ENCODE peak calls at places on chromosomes 16 and 17, in five cellular contexts. H, T, G, R and Z are unnamed samples.

GRCh38 chr17:55496094-55496881 is 15.0 kb downstream of the SMIM36 start:
- DNase-seq in T (no peak), G (no peak), R (no peak), H (peak), Z (no peak)

GRCh38 chr17:19346351-19347255 is 15.9 kb downstream of the B9D1 start:
- DNase-seq in T (peak), R (no peak), H (peak), G (peak), Z (peak)

GRCh38 chr17:13698832-13699231 is 97.1 kb upstream of the HS3ST3A1 start:
- DNase-seq in G (no peak), H (no peak), T (no peak), R (no peak), Z (no peak)

GRCh38 chr16:80681436-80681835 is 123.0 kb downstream of the CDYL2 start:
- DNase-seq in H (no peak), G (no peak), R (no peak), T (no peak), Z (no peak)

GRCh38 chr17:80738987-80739730 is 194.5 kb downstream of the RPTOR start:
- DNase-seq in R (no peak), T (no peak), G (no peak), H (no peak), Z (no peak)

GRCh38 chr16:88703486-88704309 is 2.5 kb downstream of the RNF166 start:
- DNase-seq in T (no peak), R (no peak), G (peak), H (peak), Z (no peak)

GRCh38 chr17:43979011-43979410 is 25.3 kb upstream of the PYY start:
- DNase-seq in H (no peak), R (no peak), G (no peak), T (no peak), Z (no peak)

GRCh38 chr16:30896203-30896889 is at the start of gene CTF1:
- DNase-seq in G (peak), T (peak), R (no peak), H (peak), Z (peak)

GRCh38 chr17:29376667-29377268 is 13.4 kb upstream of the TAOK1 start:
- DNase-seq in T (no peak), H (no peak), G (no peak), R (no peak), Z (no peak)

GRCh38 chr17:54864636-54865420 is 35.8 kb upstream of the TOM1L1 start:
- DNase-seq in R (no peak), G (no peak), H (no peak), T (no peak), Z (no peak)

GRCh38 chr17:29209073-29209472 is 28.9 kb upstream of the MYO18A start:
- DNase-seq in T (no peak), R (no peak), H (no peak), G (no peak), Z (no peak)

GRCh38 chr16:88432753-88433152 is 20.3 kb upstream of the ZFPM1 start:
- DNase-seq in G (no peak), H (no peak), T (no peak), R (no peak), Z (no peak)

GRCh38 chr16:11078812-11079459 is 134.6 kb downstream of the CLEC16A start:
- DNase-seq in T (no peak), R (no peak), G (no peak), H (peak), Z (peak)

GRCh38 chr16:85988723-85989313 is 89.9 kb downstream of the IRF8 start:
- DNase-seq in H (peak), R (no peak), G (no peak), T (no peak), Z (no peak)
- TF ChIP-seq EP300 in H (no peak), R (no peak), G (no peak), T (no peak), Z (no peak)

DNA sequence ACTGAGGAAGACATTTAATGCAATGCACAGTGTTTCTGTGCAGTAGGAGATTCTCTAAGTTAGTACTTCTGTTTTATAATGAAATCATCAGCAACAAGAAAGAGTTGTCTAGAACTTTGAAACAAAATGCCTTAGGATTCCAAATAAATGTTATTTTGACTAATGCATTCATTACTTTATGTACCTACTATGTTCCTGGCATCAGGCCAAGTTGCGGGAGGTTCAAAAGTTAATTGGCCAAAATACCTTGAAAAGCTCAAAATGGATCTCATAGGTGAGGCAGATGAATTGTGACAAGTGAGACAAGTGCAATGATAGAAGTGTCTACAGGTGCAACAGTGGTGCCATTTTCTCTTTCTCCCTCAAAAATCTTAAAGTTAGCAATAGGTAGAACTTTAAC is 289.4 kb downstream of the TOX3 start:
- DNase-seq in R (no peak), G (no peak), H (no peak), T (no peak), Z (no peak)
- TF ChIP-seq EP300 in R (no peak), G (no peak), H (no peak), T (no peak), Z (no peak)

DNA sequence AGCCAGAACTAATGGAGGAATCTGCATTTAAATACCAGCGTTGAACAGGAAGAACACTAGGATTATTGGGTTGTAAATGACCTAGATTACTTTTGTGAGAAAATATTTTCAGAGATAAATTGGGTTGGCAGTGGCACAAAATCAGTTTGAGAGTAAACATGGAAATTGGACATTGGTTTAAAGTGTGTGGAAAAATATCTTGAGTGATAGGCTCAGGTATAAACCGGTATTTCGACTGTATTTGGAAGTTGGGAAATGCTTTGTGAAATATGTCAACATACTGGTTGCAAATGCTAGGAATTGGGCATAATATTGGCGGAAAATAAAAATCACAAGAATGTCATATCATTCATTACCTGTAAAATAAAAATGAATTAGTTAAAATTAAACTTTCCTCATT is 15.1 kb downstream of the PRKAR1A start:
- DNase-seq in T (no peak), R (no peak), G (no peak), H (no peak), Z (no peak)
- TF ChIP-seq EP300 in T (no peak), R (no peak), G (no peak), H (no peak), Z (no peak)

GRCh38 chr17:74307984-74308773 is 17.8 kb upstream of the KIF19 start:
- DNase-seq in R (no peak), T (no peak), G (no peak), H (no peak), Z (no peak)
- TF ChIP-seq EP300 in R (no peak), T (no peak), G (no peak), H (no peak), Z (no peak)

GRCh38 chr16:19366384-19366783 is 51.3 kb upstream of the TMC5 start:
- DNase-seq in G (no peak), T (no peak), R (no peak), H (no peak), Z (no peak)
- TF ChIP-seq EP300 in G (no peak), T (no peak), R (no peak), H (no peak), Z (no peak)

GRCh38 chr16:50290856-50291255 is 24.5 kb downstream of the ADCY7 start:
- DNase-seq in G (no peak), H (no peak), T (no peak), R (no peak), Z (no peak)

GRCh38 chr16:50292566-50292948 is 26.2 kb downstream of the ADCY7 start:
- DNase-seq in H (no peak), R (no peak), G (no peak), T (no peak), Z (no peak)

GRCh38 chr16:50293041-50293783 is 26.9 kb downstream of the ADCY7 start:
- DNase-seq in H (no peak), R (no peak), T (no peak), G (no peak), Z (no peak)

GRCh38 chr16:50289950-50290764 is 23.8 kb downstream of the ADCY7 start:
- DNase-seq in G (no peak), H (no peak), R (no peak), T (no peak), Z (no peak)

GRCh38 chr16:50291719-50292565 is 25.6 kb downstream of the ADCY7 start:
- DNase-seq in H (no peak), T (no peak), G (no peak), R (no peak), Z (no peak)
- TF ChIP-seq EP300 in H (no peak), T (no peak), G (no peak), R (no peak), Z (no peak)

GRCh38 chr17:78180508-78180907 is 6.3 kb downstream of the TK1 start:
- DNase-seq in T (no peak), G (no peak), H (no peak), R (no peak), Z (no peak)

GRCh38 chr17:78180083-78180482 is 6.8 kb downstream of the TK1 start:
- DNase-seq in R (no peak), G (no peak), T (no peak), H (no peak), Z (no peak)

GRCh38 chr17:78176548-78177025 is 8.2 kb downstream of the SYNGR2 start:
- DNase-seq in H (peak), G (peak), R (no peak), T (no peak), Z (peak)

GRCh38 chr17:78182504-78182903 is 4.3 kb downstream of the TK1 start:
- DNase-seq in H (no peak), R (no peak), T (no peak), G (no peak), Z (no peak)

DNA sequence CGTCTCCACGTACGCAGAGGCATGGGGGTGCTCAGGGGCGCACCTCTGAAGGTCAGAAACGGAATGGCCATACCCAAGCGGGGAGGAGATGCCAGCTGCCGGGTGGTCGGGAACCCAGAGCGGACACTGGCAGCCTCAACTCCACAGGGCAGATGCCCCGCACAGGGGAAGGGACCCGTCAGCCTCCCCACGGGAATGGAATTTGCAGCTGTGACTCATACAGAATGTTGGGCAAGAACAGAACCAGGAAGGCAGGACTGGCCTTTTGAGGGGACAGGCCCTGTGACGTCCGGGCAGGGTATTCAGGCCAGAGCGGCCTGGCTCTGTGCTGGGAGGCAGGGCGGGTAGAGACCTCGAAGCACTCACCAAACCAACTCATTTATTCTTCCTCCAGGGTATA is 7.5 kb downstream of the TK1 start:
- DNase-seq in G (peak), T (no peak), R (no peak), H (no peak), Z (peak)
- TF ChIP-seq EP300 in G (peak), T (no peak), R (no peak), H (no peak), Z (no peak)

GRCh38 chr17:65561394-65562205 is at the start of gene AXIN2:
- DNase-seq in G (peak), R (peak), T (peak), H (peak), Z (peak)

GRCh38 chr17:65567566-65567965 is 6.1 kb upstream of the AXIN2 start:
- DNase-seq in R (no peak), T (no peak), H (no peak), G (no peak), Z (no peak)

GRCh38 chr17:65562206-65562531 is 721 bp upstream of the AXIN2 start:
- DNase-seq in H (no peak), G (no peak), R (no peak), T (no peak), Z (no peak)

GRCh38 chr17:65565559-65565958 is 4.1 kb upstream of the AXIN2 start:
- DNase-seq in G (no peak), R (no peak), T (no peak), H (no peak), Z (no peak)

DNA sequence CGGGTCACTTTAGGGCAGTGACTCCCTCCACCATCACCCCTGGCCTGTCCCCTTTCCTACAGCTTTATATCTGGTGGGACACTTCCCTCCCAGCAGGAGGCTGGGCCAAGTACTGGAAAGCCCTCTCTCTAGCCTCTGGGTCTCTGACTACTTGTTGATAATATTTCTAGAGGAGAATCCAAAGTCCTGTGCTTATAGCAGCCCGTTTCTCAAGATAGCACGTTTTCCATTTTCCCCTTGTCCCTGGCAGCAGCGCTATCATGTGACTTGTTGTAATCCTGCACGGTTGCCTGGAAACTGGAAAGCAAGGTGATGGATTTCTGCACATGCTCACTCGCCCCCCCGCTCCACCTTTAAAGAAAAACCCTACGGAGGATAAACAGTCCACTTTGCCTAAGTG is 3.3 kb upstream of the AXIN2 start:
- DNase-seq in G (peak), R (no peak), H (no peak), T (no peak), Z (no peak)
- TF ChIP-seq EP300 in G (no peak), R (no peak), H (no peak), T (no peak), Z (no peak)